ENCODE peak calls at places on chromosomes 16 and 17, in seven cellular contexts. One of them, this sample, is unnamed.
A peak's percentile ranks its signal among the peaks of the same experiment; 100 is the strongest.

GRCh38 chr16:16045879-16046278 is 96.5 kb downstream of the ABCC1 start:
- DNase-seq in neural progenitor cell: peak; percentile 68
- DNase-seq in HCT116: no peak
- DNase-seq in GM23338: peak; percentile 89
- DNase-seq in MM.1S: no peak
- DNase-seq in hepatocyte: no peak
- DNase-seq in PC-3: no peak
- DNase-seq in this sample: peak; percentile 16

GRCh38 chr16:47392114-47392513 is 68.7 kb downstream of the ITFG1 start:
- DNase-seq in neural progenitor cell: no peak
- DNase-seq in HCT116: peak; percentile 31
- DNase-seq in GM23338: no peak
- DNase-seq in MM.1S: peak; percentile 45
- DNase-seq in hepatocyte: no peak
- DNase-seq in PC-3: peak; percentile 71
- DNase-seq in this sample: no peak

GRCh38 chr17:28598389-28598788 is 436 bp downstream of the SPAG5 start:
- DNase-seq in neural progenitor cell: no peak
- DNase-seq in HCT116: no peak
- DNase-seq in GM23338: no peak
- DNase-seq in MM.1S: no peak
- DNase-seq in hepatocyte: peak; percentile 23
- DNase-seq in PC-3: no peak
- DNase-seq in this sample: no peak

GRCh38 chr16:79801550-79802090 is 201.1 kb upstream of the MAF start:
- DNase-seq in neural progenitor cell: no peak
- DNase-seq in HCT116: no peak
- DNase-seq in GM23338: no peak
- DNase-seq in MM.1S: no peak
- DNase-seq in hepatocyte: no peak
- DNase-seq in PC-3: no peak
- DNase-seq in this sample: peak; percentile 8

GRCh38 chr17:15914400-15915165 is 30.3 kb upstream of the ADORA2B start:
- DNase-seq in neural progenitor cell: no peak
- DNase-seq in HCT116: no peak
- DNase-seq in GM23338: no peak
- DNase-seq in MM.1S: no peak
- DNase-seq in hepatocyte: no peak
- DNase-seq in PC-3: peak; percentile 67
- DNase-seq in this sample: peak; percentile 75

GRCh38 chr17:28925912-28926365 is 23.1 kb upstream of the DHRS13 start:
- DNase-seq in neural progenitor cell: no peak
- DNase-seq in HCT116: no peak
- DNase-seq in GM23338: no peak
- DNase-seq in MM.1S: peak; percentile 70
- DNase-seq in hepatocyte: no peak
- DNase-seq in PC-3: peak; percentile 74
- DNase-seq in this sample: peak; percentile 90

GRCh38 chr16:60463986-60464385 is 1572.3 kb downstream of the CDH8 start:
- DNase-seq in neural progenitor cell: no peak
- DNase-seq in HCT116: no peak
- DNase-seq in GM23338: no peak
- DNase-seq in MM.1S: no peak
- DNase-seq in hepatocyte: no peak
- DNase-seq in PC-3: no peak
- DNase-seq in this sample: no peak

GRCh38 chr17:18166894-18167293 is 16.7 kb upstream of the ALKBH5 start:
- DNase-seq in neural progenitor cell: no peak
- DNase-seq in HCT116: no peak
- DNase-seq in GM23338: no peak
- DNase-seq in MM.1S: no peak
- DNase-seq in hepatocyte: no peak
- DNase-seq in PC-3: peak; percentile 45
- DNase-seq in this sample: no peak

GRCh38 chr17:70053241-70054234 is 21.5 kb upstream of the KCNJ16 start:
- DNase-seq in neural progenitor cell: no peak
- DNase-seq in HCT116: no peak
- DNase-seq in GM23338: no peak
- DNase-seq in MM.1S: no peak
- DNase-seq in hepatocyte: no peak
- DNase-seq in PC-3: no peak
- DNase-seq in this sample: peak; percentile 30

GRCh38 chr17:17364338-17364667 is 61.1 kb downstream of the NT5M start:
- DNase-seq in neural progenitor cell: peak; percentile 1
- DNase-seq in HCT116: no peak
- DNase-seq in GM23338: no peak
- DNase-seq in MM.1S: no peak
- DNase-seq in hepatocyte: no peak
- DNase-seq in PC-3: no peak
- DNase-seq in this sample: no peak

GRCh38 chr17:44556114-44556853 is 1.0 kb upstream of the FZD2 start:
- DNase-seq in neural progenitor cell: peak; percentile 98
- DNase-seq in HCT116: peak; percentile 19
- DNase-seq in GM23338: peak; percentile 98
- DNase-seq in MM.1S: peak; percentile 56
- DNase-seq in hepatocyte: peak; percentile 68
- DNase-seq in PC-3: peak; percentile 68
- DNase-seq in this sample: peak; percentile 58

GRCh38 chr16:47995354-47995753 is 160.4 kb downstream of the ABCC12 start:
- DNase-seq in neural progenitor cell: no peak
- DNase-seq in HCT116: no peak
- DNase-seq in GM23338: no peak
- DNase-seq in MM.1S: no peak
- DNase-seq in hepatocyte: no peak
- DNase-seq in PC-3: no peak
- DNase-seq in this sample: no peak

GRCh38 chr16:85028638-85029412 is 1.2 kb downstream of the KIAA0513 start:
- DNase-seq in neural progenitor cell: no peak
- DNase-seq in HCT116: no peak
- DNase-seq in GM23338: no peak
- DNase-seq in MM.1S: peak; percentile 56
- DNase-seq in hepatocyte: peak; percentile 74
- DNase-seq in PC-3: peak; percentile 80
- DNase-seq in this sample: peak; percentile 90

GRCh38 chr16:31455601-31456314 is 3.5 kb upstream of the ARMC5 start:
- DNase-seq in neural progenitor cell: peak; percentile 51
- DNase-seq in HCT116: no peak
- DNase-seq in GM23338: peak; percentile 79
- DNase-seq in MM.1S: no peak
- DNase-seq in hepatocyte: no peak
- DNase-seq in PC-3: no peak
- DNase-seq in this sample: no peak

GRCh38 chr17:61294777-61295176 is 104.9 kb upstream of the TBX2 start:
- DNase-seq in neural progenitor cell: peak; percentile 30
- DNase-seq in HCT116: peak; percentile 10
- DNase-seq in GM23338: no peak
- DNase-seq in MM.1S: no peak
- DNase-seq in hepatocyte: peak; percentile 60
- DNase-seq in PC-3: peak; percentile 57
- DNase-seq in this sample: peak; percentile 87

GRCh38 chr16:72234372-72234771 is 62.4 kb upstream of the PMFBP1 start:
- DNase-seq in neural progenitor cell: no peak
- DNase-seq in HCT116: no peak
- DNase-seq in GM23338: no peak
- DNase-seq in MM.1S: no peak
- DNase-seq in hepatocyte: no peak
- DNase-seq in PC-3: no peak
- DNase-seq in this sample: no peak

GRCh38 chr16:85470873-85471272 is 142.2 kb upstream of the GSE1 start:
- DNase-seq in neural progenitor cell: no peak
- DNase-seq in HCT116: no peak
- DNase-seq in GM23338: no peak
- DNase-seq in MM.1S: no peak
- DNase-seq in hepatocyte: no peak
- DNase-seq in PC-3: no peak
- DNase-seq in this sample: no peak

GRCh38 chr16:49492090-49492801 is 118.6 kb downstream of the C16orf78 start:
- DNase-seq in neural progenitor cell: peak; percentile 83
- DNase-seq in HCT116: no peak
- DNase-seq in GM23338: peak; percentile 78
- DNase-seq in MM.1S: peak; percentile 37
- DNase-seq in hepatocyte: peak; percentile 63
- DNase-seq in PC-3: peak; percentile 6
- DNase-seq in this sample: peak; percentile 39

GRCh38 chr17:48970224-48970623 is 1.8 kb upstream of the GIP start:
- DNase-seq in neural progenitor cell: no peak
- DNase-seq in HCT116: no peak
- DNase-seq in GM23338: no peak
- DNase-seq in MM.1S: no peak
- DNase-seq in hepatocyte: peak; percentile 53
- DNase-seq in PC-3: no peak
- DNase-seq in this sample: no peak

GRCh38 chr16:85328665-85329058 is 216.4 kb upstream of the CIBAR2 start:
- DNase-seq in neural progenitor cell: peak; percentile 95
- DNase-seq in HCT116: no peak
- DNase-seq in GM23338: peak; percentile 86
- DNase-seq in MM.1S: no peak
- DNase-seq in hepatocyte: no peak
- DNase-seq in PC-3: no peak
- DNase-seq in this sample: no peak

GRCh38 chr16:75550211-75550662 is 5.8 kb downstream of the TMEM231 start:
- DNase-seq in neural progenitor cell: peak; percentile 69
- DNase-seq in HCT116: no peak
- DNase-seq in GM23338: peak; percentile 89
- DNase-seq in MM.1S: peak; percentile 39
- DNase-seq in hepatocyte: peak; percentile 57
- DNase-seq in PC-3: peak; percentile 33
- DNase-seq in this sample: peak; percentile 49

GRCh38 chr17:4633643-4634042 is 7.8 kb downstream of the ALOX15 start:
- DNase-seq in neural progenitor cell: no peak
- DNase-seq in HCT116: no peak
- DNase-seq in GM23338: no peak
- DNase-seq in MM.1S: no peak
- DNase-seq in hepatocyte: no peak
- DNase-seq in PC-3: no peak
- DNase-seq in this sample: no peak
- H3K4me2 ChIP-seq in neural progenitor cell: no peak overlapping the region
- H3K4me2 ChIP-seq in HCT116: no peak overlapping the region
- H3K4me2 ChIP-seq in GM23338: no peak overlapping the region
- H3K4me2 ChIP-seq in MM.1S: no peak overlapping the region
- H3K4me2 ChIP-seq in hepatocyte: no peak overlapping the region
- H3K4me2 ChIP-seq in PC-3: no peak overlapping the region
- H3K4me2 ChIP-seq in this sample: no peak overlapping the region

GRCh38 chr16:63287411-63287810 is 1251.2 kb upstream of the CDH8 start:
- DNase-seq in neural progenitor cell: no peak
- DNase-seq in HCT116: no peak
- DNase-seq in GM23338: no peak
- DNase-seq in MM.1S: no peak
- DNase-seq in hepatocyte: no peak
- DNase-seq in PC-3: no peak
- DNase-seq in this sample: no peak

GRCh38 chr16:63292036-63292435 is 1255.8 kb upstream of the CDH8 start:
- DNase-seq in neural progenitor cell: no peak
- DNase-seq in HCT116: no peak
- DNase-seq in GM23338: no peak
- DNase-seq in MM.1S: no peak
- DNase-seq in hepatocyte: no peak
- DNase-seq in PC-3: no peak
- DNase-seq in this sample: no peak

GRCh38 chr16:63289834-63290460 is 1253.7 kb upstream of the CDH8 start:
- DNase-seq in neural progenitor cell: peak; percentile 75
- DNase-seq in HCT116: no peak
- DNase-seq in GM23338: peak; percentile 80
- DNase-seq in MM.1S: peak; percentile 55
- DNase-seq in hepatocyte: peak; percentile 74
- DNase-seq in PC-3: peak; percentile 31
- DNase-seq in this sample: peak; percentile 38
- TF ChIP-seq EZH2phosphoT487 in neural progenitor cell: no peak
- TF ChIP-seq EZH2phosphoT487 in HCT116: no peak
- TF ChIP-seq EZH2phosphoT487 in GM23338: no peak
- TF ChIP-seq EZH2phosphoT487 in MM.1S: no peak
- TF ChIP-seq EZH2phosphoT487 in hepatocyte: no peak
- TF ChIP-seq EZH2phosphoT487 in PC-3: no peak
- TF ChIP-seq EZH2phosphoT487 in this sample: no peak

GRCh38 chr17:76237859-76238313 is 2.4 kb downstream of the RNF157 start:
- DNase-seq in neural progenitor cell: no peak
- DNase-seq in HCT116: no peak
- DNase-seq in GM23338: no peak
- DNase-seq in MM.1S: no peak
- DNase-seq in hepatocyte: peak; percentile 42
- DNase-seq in PC-3: no peak
- DNase-seq in this sample: peak; percentile 40

GRCh38 chr17:76241205-76241539 is 879 bp upstream of the RNF157 start:
- DNase-seq in neural progenitor cell: no peak
- DNase-seq in HCT116: no peak
- DNase-seq in GM23338: no peak
- DNase-seq in MM.1S: no peak
- DNase-seq in hepatocyte: no peak
- DNase-seq in PC-3: no peak
- DNase-seq in this sample: peak; percentile 40

GRCh38 chr17:76238847-76239537 is 1.3 kb downstream of the RNF157 start:
- DNase-seq in neural progenitor cell: no peak
- DNase-seq in HCT116: no peak
- DNase-seq in GM23338: peak; percentile 14
- DNase-seq in MM.1S: no peak
- DNase-seq in hepatocyte: no peak
- DNase-seq in PC-3: no peak
- DNase-seq in this sample: no peak

GRCh38 chr17:76240461-76241204 is at the start of gene RNF157:
- DNase-seq in neural progenitor cell: peak; percentile 95
- DNase-seq in HCT116: no peak
- DNase-seq in GM23338: peak; percentile 89
- DNase-seq in MM.1S: peak; percentile 60
- DNase-seq in hepatocyte: peak; percentile 84
- DNase-seq in PC-3: peak; percentile 71
- DNase-seq in this sample: peak; percentile 66

DNA sequence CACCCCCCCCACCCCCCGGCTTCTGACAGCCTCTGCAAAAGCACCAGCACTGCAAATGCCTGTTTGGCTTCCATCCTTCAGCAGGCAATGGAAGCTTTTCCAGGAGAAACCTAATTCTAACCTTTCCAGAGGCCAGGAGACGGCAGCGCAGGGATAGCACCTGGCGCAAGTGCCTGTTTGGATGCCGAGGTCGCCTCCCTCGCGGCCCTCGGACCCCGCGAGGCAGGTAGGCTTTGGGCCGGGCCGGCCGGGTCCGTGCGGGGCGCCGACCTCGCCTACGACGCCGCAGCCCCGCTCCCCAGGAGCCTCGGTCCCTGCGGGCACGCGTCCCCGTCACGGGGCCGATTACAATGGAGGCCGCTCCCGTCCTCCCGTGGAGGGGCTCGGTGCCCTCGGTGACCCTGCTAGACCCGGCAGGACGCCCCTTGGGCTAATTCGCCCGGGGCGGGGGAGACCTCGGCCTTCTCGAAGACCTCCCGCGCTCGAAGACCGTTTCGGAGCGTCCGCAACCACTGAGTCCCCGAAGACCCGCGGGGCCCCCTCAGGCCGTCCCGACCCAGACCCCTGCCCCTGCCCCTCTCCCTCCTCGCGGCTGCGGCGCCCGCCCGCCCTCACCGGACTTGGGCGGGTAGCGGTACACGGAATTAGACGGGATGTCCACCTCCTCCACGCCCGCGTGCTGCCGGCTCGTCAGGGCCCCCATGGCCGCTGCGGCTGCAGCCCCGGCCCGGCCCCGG is 587 bp downstream of the RNF157 start:
- DNase-seq in neural progenitor cell: peak; percentile 63
- DNase-seq in HCT116: no peak
- DNase-seq in GM23338: peak; percentile 45
- DNase-seq in MM.1S: no peak
- DNase-seq in hepatocyte: no peak
- DNase-seq in PC-3: no peak
- DNase-seq in this sample: peak; percentile 16
- TF ChIP-seq EZH2 in neural progenitor cell: peak; percentile 86
- TF ChIP-seq EZH2 in HCT116: no peak
- TF ChIP-seq EZH2 in GM23338: peak; percentile 36
- TF ChIP-seq EZH2 in MM.1S: no peak
- TF ChIP-seq EZH2 in hepatocyte: no peak
- TF ChIP-seq EZH2 in PC-3: no peak
- TF ChIP-seq EZH2 in this sample: peak; percentile 87

GRCh38 chr17:82024859-82025258 is 1.8 kb downstream of the LRRC45 start:
- DNase-seq in neural progenitor cell: no peak
- DNase-seq in HCT116: no peak
- DNase-seq in GM23338: no peak
- DNase-seq in MM.1S: no peak
- DNase-seq in hepatocyte: no peak
- DNase-seq in PC-3: no peak
- DNase-seq in this sample: no peak
- H3K4me2 ChIP-seq in neural progenitor cell: no peak overlapping the region
- H3K4me2 ChIP-seq in HCT116: peak overlapping the region; percentile 99
- H3K4me2 ChIP-seq in GM23338: no peak overlapping the region
- H3K4me2 ChIP-seq in MM.1S: no peak overlapping the region
- H3K4me2 ChIP-seq in hepatocyte: no peak overlapping the region
- H3K4me2 ChIP-seq in PC-3: peak overlapping the region; percentile 81
- H3K4me2 ChIP-seq in this sample: no peak overlapping the region

This sample was measured in GM23248.